ENCODE peak calls at places on chromosomes 6 and 20, in eight cellular contexts. Q, C, B, X, N, K, W and R are unnamed samples.

GRCh38 chr6:46923476-46923875 is 1.7 kb upstream of the ADGRF5 start:
- DNase-seq in N (no peak), Q (no peak), C (no peak), K (no peak), X (no peak), W (no peak), B (no peak), R (no peak)

GRCh38 chr6:16760536-16761468 is at the start of gene ATXN1:
- DNase-seq in N (peak; percentile 78), K (peak; percentile 81), C (no peak), X (no peak), W (peak; percentile 63), Q (peak; percentile 40), B (peak; percentile 76), R (peak; percentile 18)

GRCh38 chr6:34709386-34709785 is 12.8 kb upstream of the ILRUN start:
- DNase-seq in C (peak; percentile 25), B (peak; percentile 36), N (no peak), Q (no peak), X (no peak), K (peak; percentile 74), W (no peak), R (no peak)

GRCh38 chr20:34873583-34874093 is 982 bp upstream of the GGT7 start:
- DNase-seq in B (no peak), Q (no peak), N (no peak), C (no peak), K (no peak), W (no peak), X (no peak), R (no peak)

GRCh38 chr6:51913265-51913664 is 174.1 kb downstream of the PKHD1 start:
- DNase-seq in K (no peak), C (no peak), B (no peak), X (no peak), N (no peak), Q (no peak), W (peak; percentile 35), R (no peak)

GRCh38 chr6:32857156-32857891 is 3.3 kb downstream of the PSMB9 start:
- DNase-seq in X (no peak), K (no peak), B (no peak), N (no peak), W (no peak), C (no peak), Q (no peak), R (no peak)

GRCh38 chr20:59789641-59790040 is 143.8 kb downstream of the SYCP2 start:
- DNase-seq in K (no peak), Q (no peak), X (no peak), W (no peak), B (no peak), C (no peak), N (no peak), R (no peak)

GRCh38 chr6:22025468-22026159 is 271.2 kb downstream of the PRL start:
- DNase-seq in K (peak; percentile 60), Q (no peak), N (no peak), X (no peak), B (peak; percentile 25), W (peak; percentile 99), C (peak; percentile 66), R (peak; percentile 73)

GRCh38 chr6:133964702-133965101 is 11.7 kb downstream of the TBPL1 start:
- DNase-seq in K (no peak), N (no peak), W (no peak), Q (no peak), B (no peak), X (no peak), C (no peak), R (no peak)

GRCh38 chr6:167112421-167112820 is 10.5 kb upstream of the CCR6 start:
- DNase-seq in N (no peak), B (no peak), W (no peak), C (no peak), Q (no peak), K (no peak), X (no peak), R (no peak)

GRCh38 chr6:37822851-37823682 is 3.5 kb downstream of the ZFAND3 start:
- DNase-seq in Q (no peak), B (peak; percentile 75), K (peak; percentile 21), X (no peak), N (no peak), W (peak; percentile 19), C (peak; percentile 46), R (no peak)

GRCh38 chr20:49872056-49872455 is 43.3 kb downstream of the SPATA2 start:
- DNase-seq in X (no peak), C (no peak), B (no peak), Q (no peak), N (no peak), W (no peak), K (no peak), R (no peak)

GRCh38 chr6:72182337-72183246 is 296.2 kb downstream of the RIMS1 start:
- DNase-seq in X (no peak), C (peak; percentile 21), B (peak; percentile 63), Q (peak; percentile 91), K (no peak), N (peak; percentile 52), W (no peak), R (peak; percentile 2)

GRCh38 chr6:158958504-158959386 is 41.3 kb downstream of the RSPH3 start:
- DNase-seq in X (no peak), N (no peak), K (no peak), Q (no peak), W (no peak), C (no peak), B (no peak), R (no peak)

GRCh38 chr20:59007758-59008511 is 881 bp upstream of the CTSZ start:
- DNase-seq in K (no peak), N (peak; percentile 69), Q (no peak), X (no peak), B (peak; percentile 62), W (peak; percentile 97), C (no peak), R (no peak)

GRCh38 chr6:40538556-40538955 is 48.6 kb downstream of the LRFN2 start:
- DNase-seq in X (no peak), N (no peak), W (no peak), K (no peak), Q (no peak), C (no peak), B (no peak), R (no peak)

GRCh38 chr20:63009988-63010769 is 3.4 kb upstream of the BHLHE23 start:
- DNase-seq in X (no peak), B (peak; percentile 59), Q (peak; percentile 32), N (no peak), K (no peak), C (no peak), W (peak; percentile 10), R (no peak)

GRCh38 chr20:38222231-38222922 is 38.2 kb downstream of the KIAA1755 start:
- DNase-seq in C (peak; percentile 66), X (peak; percentile 43), W (peak; percentile 37), N (peak; percentile 78), Q (peak; percentile 6), B (peak; percentile 70), K (peak; percentile 60), R (peak; percentile 84)

GRCh38 chr6:169827372-169827771 is 76.0 kb downstream of the ERMARD start:
- DNase-seq in W (no peak), C (no peak), K (no peak), X (no peak), N (no peak), B (no peak), Q (no peak), R (no peak)

GRCh38 chr6:41929918-41930317 is 8.6 kb downstream of the BYSL start:
- DNase-seq in C (no peak), N (no peak), K (no peak), W (peak; percentile 31), X (no peak), Q (no peak), B (no peak), R (no peak)

GRCh38 chr20:33839591-33839990 is 28.4 kb downstream of the CHMP4B start:
- DNase-seq in W (peak; percentile 18), X (no peak), K (no peak), C (no peak), Q (no peak), N (peak; percentile 73), B (peak; percentile 58), R (no peak)

GRCh38 chr20:57714409-57715267 is 4.8 kb upstream of the PMEPA1 start:
- DNase-seq in X (no peak), W (no peak), N (no peak), K (no peak), C (peak; percentile 83), Q (no peak), B (no peak), R (peak; percentile 66)

GRCh38 chr6:140774080-140774505 is 1358.6 kb upstream of the GJE1 start:
- DNase-seq in Q (no peak), X (no peak), N (no peak), K (no peak), W (peak; percentile 82), B (no peak), C (peak; percentile 82), R (no peak)

GRCh38 chr6:223763-224162 is 68.5 kb upstream of the DUSP22 start:
- DNase-seq in W (no peak), C (no peak), N (no peak), B (no peak), K (no peak), Q (no peak), X (no peak), R (no peak)

GRCh38 chr20:13262701-13263335 is 41.7 kb downstream of the ISM1 start:
- DNase-seq in C (peak; percentile 48), N (no peak), X (peak; percentile 11), B (no peak), W (no peak), Q (no peak), K (no peak), R (no peak)

GRCh38 chr6:125307150-125307838 is 5.5 kb upstream of the HDDC2 start:
- DNase-seq in C (peak; percentile 52), K (no peak), W (peak; percentile 19), N (no peak), Q (no peak), X (no peak), B (no peak), R (no peak)